ENCODE peak calls at places on chromosomes 13 and 19, in eight cellular contexts. One of them, this sample, is unnamed.

GRCh38 chr19:50658438-50659317 is 9.4 kb downstream of the C19orf81 start:
- DNase-seq in RPMI8226: peak
- DNase-seq in smooth muscle cell of the brain vasculature: no peak
- DNase-seq in ELF-1: peak
- DNase-seq in T follicular helper cell: peak
- DNase-seq in activated effector memory CD4-positive, alpha-beta T cell treated with anti-CD3 and anti-CD28 coated beads, Interleukin-2, amount 50 U/mL, for 16 hours: peak
- DNase-seq in GM06990: peak
- DNase-seq in NCI-H2171: peak
- DNase-seq in this sample: no peak

GRCh38 chr13:78623132-78623531 is 19.8 kb upstream of the POU4F1 start:
- DNase-seq in T follicular helper cell: no peak
- DNase-seq in GM06990: no peak
- DNase-seq in RPMI8226: no peak
- DNase-seq in smooth muscle cell of the brain vasculature: no peak
- DNase-seq in NCI-H2171: no peak
- DNase-seq in ELF-1: no peak
- DNase-seq in activated effector memory CD4-positive, alpha-beta T cell treated with anti-CD3 and anti-CD28 coated beads, Interleukin-2, amount 50 U/mL, for 16 hours: no peak
- DNase-seq in this sample: no peak

GRCh38 chr13:48873598-48873997 is 102.1 kb upstream of the FNDC3A start:
- DNase-seq in GM06990: no peak
- DNase-seq in NCI-H2171: no peak
- DNase-seq in ELF-1: peak
- DNase-seq in activated effector memory CD4-positive, alpha-beta T cell treated with anti-CD3 and anti-CD28 coated beads, Interleukin-2, amount 50 U/mL, for 16 hours: no peak
- DNase-seq in smooth muscle cell of the brain vasculature: no peak
- DNase-seq in RPMI8226: no peak
- DNase-seq in T follicular helper cell: no peak
- DNase-seq in this sample: no peak

GRCh38 chr13:70253834-70254233 is 145.6 kb upstream of the KLHL1 start:
- DNase-seq in GM06990: no peak
- DNase-seq in T follicular helper cell: no peak
- DNase-seq in smooth muscle cell of the brain vasculature: peak
- DNase-seq in RPMI8226: peak
- DNase-seq in NCI-H2171: peak
- DNase-seq in activated effector memory CD4-positive, alpha-beta T cell treated with anti-CD3 and anti-CD28 coated beads, Interleukin-2, amount 50 U/mL, for 16 hours: no peak
- DNase-seq in ELF-1: no peak
- DNase-seq in this sample: no peak

GRCh38 chr13:83975668-83976165 is 93.4 kb upstream of the SLITRK1 start:
- DNase-seq in ELF-1: no peak
- DNase-seq in smooth muscle cell of the brain vasculature: no peak
- DNase-seq in NCI-H2171: no peak
- DNase-seq in T follicular helper cell: no peak
- DNase-seq in GM06990: no peak
- DNase-seq in activated effector memory CD4-positive, alpha-beta T cell treated with anti-CD3 and anti-CD28 coated beads, Interleukin-2, amount 50 U/mL, for 16 hours: no peak
- DNase-seq in RPMI8226: no peak
- DNase-seq in this sample: no peak

GRCh38 chr13:75132800-75133695 is 348.9 kb downstream of the TBC1D4 start:
- DNase-seq in RPMI8226: no peak
- DNase-seq in NCI-H2171: no peak
- DNase-seq in ELF-1: no peak
- DNase-seq in smooth muscle cell of the brain vasculature: no peak
- DNase-seq in activated effector memory CD4-positive, alpha-beta T cell treated with anti-CD3 and anti-CD28 coated beads, Interleukin-2, amount 50 U/mL, for 16 hours: no peak
- DNase-seq in T follicular helper cell: no peak
- DNase-seq in GM06990: no peak
- DNase-seq in this sample: no peak

GRCh38 chr13:46516624-46517318 is 36.2 kb upstream of the LRCH1 start:
- DNase-seq in RPMI8226: no peak
- DNase-seq in GM06990: no peak
- DNase-seq in activated effector memory CD4-positive, alpha-beta T cell treated with anti-CD3 and anti-CD28 coated beads, Interleukin-2, amount 50 U/mL, for 16 hours: no peak
- DNase-seq in smooth muscle cell of the brain vasculature: peak
- DNase-seq in ELF-1: no peak
- DNase-seq in T follicular helper cell: no peak
- DNase-seq in NCI-H2171: peak
- DNase-seq in this sample: no peak

GRCh38 chr19:9130965-9131364 is 4.2 kb upstream of the OR7G3 start:
- DNase-seq in ELF-1: no peak
- DNase-seq in T follicular helper cell: no peak
- DNase-seq in RPMI8226: peak
- DNase-seq in GM06990: peak
- DNase-seq in smooth muscle cell of the brain vasculature: no peak
- DNase-seq in NCI-H2171: no peak
- DNase-seq in activated effector memory CD4-positive, alpha-beta T cell treated with anti-CD3 and anti-CD28 coated beads, Interleukin-2, amount 50 U/mL, for 16 hours: no peak
- DNase-seq in this sample: no peak

GRCh38 chr13:42272115-42272756 is at the start of gene AKAP11:
- DNase-seq in ELF-1: peak
- DNase-seq in T follicular helper cell: peak
- DNase-seq in activated effector memory CD4-positive, alpha-beta T cell treated with anti-CD3 and anti-CD28 coated beads, Interleukin-2, amount 50 U/mL, for 16 hours: peak
- DNase-seq in GM06990: peak
- DNase-seq in RPMI8226: no peak
- DNase-seq in smooth muscle cell of the brain vasculature: no peak
- DNase-seq in NCI-H2171: peak
- DNase-seq in this sample: peak

GRCh38 chr19:29587518-29587986 is 18.5 kb upstream of the POP4 start:
- DNase-seq in smooth muscle cell of the brain vasculature: no peak
- DNase-seq in activated effector memory CD4-positive, alpha-beta T cell treated with anti-CD3 and anti-CD28 coated beads, Interleukin-2, amount 50 U/mL, for 16 hours: peak
- DNase-seq in ELF-1: peak
- DNase-seq in RPMI8226: no peak
- DNase-seq in GM06990: peak
- DNase-seq in T follicular helper cell: no peak
- DNase-seq in NCI-H2171: no peak
- DNase-seq in this sample: no peak

GRCh38 chr19:6997679-6998445 is 23.4 kb downstream of the MBD3L2B start:
- DNase-seq in activated effector memory CD4-positive, alpha-beta T cell treated with anti-CD3 and anti-CD28 coated beads, Interleukin-2, amount 50 U/mL, for 16 hours: no peak
- DNase-seq in GM06990: no peak
- DNase-seq in RPMI8226: no peak
- DNase-seq in ELF-1: no peak
- DNase-seq in T follicular helper cell: no peak
- DNase-seq in NCI-H2171: no peak
- DNase-seq in smooth muscle cell of the brain vasculature: no peak
- DNase-seq in this sample: no peak

GRCh38 chr19:9531933-9532332 is 6.5 kb downstream of the ZNF426 start:
- DNase-seq in activated effector memory CD4-positive, alpha-beta T cell treated with anti-CD3 and anti-CD28 coated beads, Interleukin-2, amount 50 U/mL, for 16 hours: no peak
- DNase-seq in ELF-1: no peak
- DNase-seq in RPMI8226: no peak
- DNase-seq in NCI-H2171: no peak
- DNase-seq in GM06990: no peak
- DNase-seq in T follicular helper cell: no peak
- DNase-seq in smooth muscle cell of the brain vasculature: no peak
- DNase-seq in this sample: no peak

GRCh38 chr19:38321646-38322323 is 2.1 kb downstream of the KCNK6 start:
- DNase-seq in RPMI8226: no peak
- DNase-seq in T follicular helper cell: no peak
- DNase-seq in NCI-H2171: no peak
- DNase-seq in smooth muscle cell of the brain vasculature: no peak
- DNase-seq in activated effector memory CD4-positive, alpha-beta T cell treated with anti-CD3 and anti-CD28 coated beads, Interleukin-2, amount 50 U/mL, for 16 hours: no peak
- DNase-seq in ELF-1: no peak
- DNase-seq in GM06990: no peak
- DNase-seq in this sample: no peak

GRCh38 chr13:75329723-75330122 is 152.2 kb downstream of the TBC1D4 start:
- DNase-seq in RPMI8226: no peak
- DNase-seq in smooth muscle cell of the brain vasculature: no peak
- DNase-seq in activated effector memory CD4-positive, alpha-beta T cell treated with anti-CD3 and anti-CD28 coated beads, Interleukin-2, amount 50 U/mL, for 16 hours: no peak
- DNase-seq in GM06990: no peak
- DNase-seq in NCI-H2171: no peak
- DNase-seq in ELF-1: peak
- DNase-seq in T follicular helper cell: no peak
- DNase-seq in this sample: no peak

GRCh38 chr19:49447485-49448431 is 3.9 kb downstream of the PIH1D1 start:
- DNase-seq in GM06990: no peak
- DNase-seq in ELF-1: no peak
- DNase-seq in smooth muscle cell of the brain vasculature: no peak
- DNase-seq in activated effector memory CD4-positive, alpha-beta T cell treated with anti-CD3 and anti-CD28 coated beads, Interleukin-2, amount 50 U/mL, for 16 hours: no peak
- DNase-seq in NCI-H2171: no peak
- DNase-seq in RPMI8226: no peak
- DNase-seq in T follicular helper cell: no peak
- DNase-seq in this sample: no peak

GRCh38 chr19:32041681-32042292 is 303.6 kb upstream of the ZNF507 start:
- DNase-seq in ELF-1: peak
- DNase-seq in GM06990: no peak
- DNase-seq in NCI-H2171: peak
- DNase-seq in T follicular helper cell: no peak
- DNase-seq in activated effector memory CD4-positive, alpha-beta T cell treated with anti-CD3 and anti-CD28 coated beads, Interleukin-2, amount 50 U/mL, for 16 hours: no peak
- DNase-seq in smooth muscle cell of the brain vasculature: no peak
- DNase-seq in RPMI8226: peak
- DNase-seq in this sample: no peak

GRCh38 chr13:52711277-52711676 is 28.3 kb downstream of the CNMD start:
- DNase-seq in activated effector memory CD4-positive, alpha-beta T cell treated with anti-CD3 and anti-CD28 coated beads, Interleukin-2, amount 50 U/mL, for 16 hours: no peak
- DNase-seq in NCI-H2171: no peak
- DNase-seq in GM06990: no peak
- DNase-seq in ELF-1: peak
- DNase-seq in T follicular helper cell: no peak
- DNase-seq in RPMI8226: no peak
- DNase-seq in smooth muscle cell of the brain vasculature: no peak
- DNase-seq in this sample: no peak

GRCh38 chr19:39325778-39326680 is 5.4 kb upstream of the LRFN1 start:
- DNase-seq in smooth muscle cell of the brain vasculature: no peak
- DNase-seq in T follicular helper cell: no peak
- DNase-seq in RPMI8226: no peak
- DNase-seq in activated effector memory CD4-positive, alpha-beta T cell treated with anti-CD3 and anti-CD28 coated beads, Interleukin-2, amount 50 U/mL, for 16 hours: no peak
- DNase-seq in ELF-1: no peak
- DNase-seq in NCI-H2171: no peak
- DNase-seq in GM06990: no peak
- DNase-seq in this sample: no peak

GRCh38 chr19:45717983-45718650 is 12.6 kb downstream of the FBXO46 start:
- DNase-seq in NCI-H2171: no peak
- DNase-seq in RPMI8226: no peak
- DNase-seq in ELF-1: no peak
- DNase-seq in smooth muscle cell of the brain vasculature: no peak
- DNase-seq in T follicular helper cell: no peak
- DNase-seq in activated effector memory CD4-positive, alpha-beta T cell treated with anti-CD3 and anti-CD28 coated beads, Interleukin-2, amount 50 U/mL, for 16 hours: no peak
- DNase-seq in GM06990: no peak
- DNase-seq in this sample: no peak

GRCh38 chr13:42985312-42986175 is 6.5 kb downstream of the EPSTI1 start:
- DNase-seq in GM06990: no peak
- DNase-seq in ELF-1: peak
- DNase-seq in NCI-H2171: no peak
- DNase-seq in activated effector memory CD4-positive, alpha-beta T cell treated with anti-CD3 and anti-CD28 coated beads, Interleukin-2, amount 50 U/mL, for 16 hours: no peak
- DNase-seq in RPMI8226: no peak
- DNase-seq in T follicular helper cell: no peak
- DNase-seq in smooth muscle cell of the brain vasculature: no peak
- DNase-seq in this sample: no peak

GRCh38 chr19:48962029-48962848 is 2.9 kb upstream of the FTL start:
- DNase-seq in activated effector memory CD4-positive, alpha-beta T cell treated with anti-CD3 and anti-CD28 coated beads, Interleukin-2, amount 50 U/mL, for 16 hours: peak
- DNase-seq in NCI-H2171: no peak
- DNase-seq in GM06990: peak
- DNase-seq in smooth muscle cell of the brain vasculature: no peak
- DNase-seq in ELF-1: peak
- DNase-seq in RPMI8226: peak
- DNase-seq in T follicular helper cell: no peak
- DNase-seq in this sample: no peak

GRCh38 chr13:40979232-40979631 is 39.9 kb downstream of the ELF1 start:
- DNase-seq in T follicular helper cell: no peak
- DNase-seq in smooth muscle cell of the brain vasculature: no peak
- DNase-seq in ELF-1: no peak
- DNase-seq in RPMI8226: no peak
- DNase-seq in GM06990: no peak
- DNase-seq in activated effector memory CD4-positive, alpha-beta T cell treated with anti-CD3 and anti-CD28 coated beads, Interleukin-2, amount 50 U/mL, for 16 hours: no peak
- DNase-seq in NCI-H2171: no peak
- DNase-seq in this sample: no peak

GRCh38 chr13:40271931-40272775 is 394.3 kb downstream of the FOXO1 start:
- DNase-seq in NCI-H2171: no peak
- DNase-seq in GM06990: no peak
- DNase-seq in smooth muscle cell of the brain vasculature: peak
- DNase-seq in T follicular helper cell: no peak
- DNase-seq in activated effector memory CD4-positive, alpha-beta T cell treated with anti-CD3 and anti-CD28 coated beads, Interleukin-2, amount 50 U/mL, for 16 hours: peak
- DNase-seq in RPMI8226: no peak
- DNase-seq in ELF-1: peak
- DNase-seq in this sample: no peak

GRCh38 chr19:12907166-12907565 is 11.9 kb downstream of the SYCE2 start:
- DNase-seq in activated effector memory CD4-positive, alpha-beta T cell treated with anti-CD3 and anti-CD28 coated beads, Interleukin-2, amount 50 U/mL, for 16 hours: no peak
- DNase-seq in GM06990: no peak
- DNase-seq in T follicular helper cell: no peak
- DNase-seq in RPMI8226: no peak
- DNase-seq in smooth muscle cell of the brain vasculature: no peak
- DNase-seq in ELF-1: no peak
- DNase-seq in NCI-H2171: no peak
- DNase-seq in this sample: no peak

GRCh38 chr19:17489392-17490030 is 19.2 kb downstream of the SLC27A1 start:
- DNase-seq in smooth muscle cell of the brain vasculature: no peak
- DNase-seq in GM06990: no peak
- DNase-seq in RPMI8226: no peak
- DNase-seq in T follicular helper cell: no peak
- DNase-seq in ELF-1: no peak
- DNase-seq in NCI-H2171: no peak
- DNase-seq in activated effector memory CD4-positive, alpha-beta T cell treated with anti-CD3 and anti-CD28 coated beads, Interleukin-2, amount 50 U/mL, for 16 hours: no peak
- DNase-seq in this sample: no peak

GRCh38 chr19:46674416-46675178 is 13.6 kb upstream of the DACT3 start:
- DNase-seq in activated effector memory CD4-positive, alpha-beta T cell treated with anti-CD3 and anti-CD28 coated beads, Interleukin-2, amount 50 U/mL, for 16 hours: no peak
- DNase-seq in smooth muscle cell of the brain vasculature: no peak
- DNase-seq in RPMI8226: no peak
- DNase-seq in NCI-H2171: no peak
- DNase-seq in T follicular helper cell: no peak
- DNase-seq in GM06990: no peak
- DNase-seq in ELF-1: peak
- DNase-seq in this sample: no peak

GRCh38 chr19:5048091-5048726 is 79.3 kb downstream of the KDM4B start:
- DNase-seq in T follicular helper cell: peak
- DNase-seq in NCI-H2171: peak
- DNase-seq in GM06990: peak
- DNase-seq in RPMI8226: peak
- DNase-seq in ELF-1: peak
- DNase-seq in activated effector memory CD4-positive, alpha-beta T cell treated with anti-CD3 and anti-CD28 coated beads, Interleukin-2, amount 50 U/mL, for 16 hours: peak
- DNase-seq in smooth muscle cell of the brain vasculature: peak
- DNase-seq in this sample: peak

GRCh38 chr13:109100705-109101104 is 471.3 kb downstream of the MYO16 start:
- DNase-seq in NCI-H2171: no peak
- DNase-seq in ELF-1: no peak
- DNase-seq in smooth muscle cell of the brain vasculature: no peak
- DNase-seq in T follicular helper cell: no peak
- DNase-seq in RPMI8226: no peak
- DNase-seq in activated effector memory CD4-positive, alpha-beta T cell treated with anti-CD3 and anti-CD28 coated beads, Interleukin-2, amount 50 U/mL, for 16 hours: no peak
- DNase-seq in GM06990: no peak
- DNase-seq in this sample: no peak

GRCh38 chr19:14147797-14148605 is 11.6 kb upstream of the ASF1B start:
- DNase-seq in activated effector memory CD4-positive, alpha-beta T cell treated with anti-CD3 and anti-CD28 coated beads, Interleukin-2, amount 50 U/mL, for 16 hours: peak
- DNase-seq in smooth muscle cell of the brain vasculature: no peak
- DNase-seq in T follicular helper cell: peak
- DNase-seq in GM06990: no peak
- DNase-seq in ELF-1: peak
- DNase-seq in RPMI8226: peak
- DNase-seq in NCI-H2171: no peak
- DNase-seq in this sample: peak

GRCh38 chr19:42081584-42082258 is 5.8 kb downstream of the ZNF574 start:
- DNase-seq in activated effector memory CD4-positive, alpha-beta T cell treated with anti-CD3 and anti-CD28 coated beads, Interleukin-2, amount 50 U/mL, for 16 hours: no peak
- DNase-seq in NCI-H2171: no peak
- DNase-seq in GM06990: no peak
- DNase-seq in smooth muscle cell of the brain vasculature: peak
- DNase-seq in T follicular helper cell: no peak
- DNase-seq in RPMI8226: peak
- DNase-seq in ELF-1: no peak
- DNase-seq in this sample: no peak

GRCh38 chr19:57903298-57904174 is 12.9 kb downstream of the ZNF417 start:
- DNase-seq in smooth muscle cell of the brain vasculature: no peak
- DNase-seq in RPMI8226: peak
- DNase-seq in NCI-H2171: no peak
- DNase-seq in T follicular helper cell: no peak
- DNase-seq in GM06990: no peak
- DNase-seq in ELF-1: peak
- DNase-seq in activated effector memory CD4-positive, alpha-beta T cell treated with anti-CD3 and anti-CD28 coated beads, Interleukin-2, amount 50 U/mL, for 16 hours: no peak
- DNase-seq in this sample: no peak

GRCh38 chr19:13026478-13026999 is 31.3 kb downstream of the NFIX start:
- DNase-seq in RPMI8226: no peak
- DNase-seq in smooth muscle cell of the brain vasculature: no peak
- DNase-seq in ELF-1: no peak
- DNase-seq in NCI-H2171: no peak
- DNase-seq in T follicular helper cell: no peak
- DNase-seq in GM06990: no peak
- DNase-seq in activated effector memory CD4-positive, alpha-beta T cell treated with anti-CD3 and anti-CD28 coated beads, Interleukin-2, amount 50 U/mL, for 16 hours: no peak
- DNase-seq in this sample: no peak

GRCh38 chr19:49436381-49437017 is 4.8 kb downstream of the SLC17A7 start:
- DNase-seq in smooth muscle cell of the brain vasculature: no peak
- DNase-seq in T follicular helper cell: no peak
- DNase-seq in GM06990: peak
- DNase-seq in NCI-H2171: no peak
- DNase-seq in activated effector memory CD4-positive, alpha-beta T cell treated with anti-CD3 and anti-CD28 coated beads, Interleukin-2, amount 50 U/mL, for 16 hours: peak
- DNase-seq in ELF-1: peak
- DNase-seq in RPMI8226: peak
- DNase-seq in this sample: no peak

GRCh38 chr13:96090240-96091101 is 564 bp downstream of the HS6ST3 start:
- DNase-seq in T follicular helper cell: no peak
- DNase-seq in RPMI8226: peak
- DNase-seq in GM06990: peak
- DNase-seq in smooth muscle cell of the brain vasculature: no peak
- DNase-seq in activated effector memory CD4-positive, alpha-beta T cell treated with anti-CD3 and anti-CD28 coated beads, Interleukin-2, amount 50 U/mL, for 16 hours: no peak
- DNase-seq in ELF-1: peak
- DNase-seq in NCI-H2171: peak
- DNase-seq in this sample: no peak